ENCODE peak calls at places on chromosome 19, in six cellular contexts. C, A, I, S, U and M are unnamed samples. For H3K4me1, the result is how much of the 10 kb centered on the place peaks cover.

GRCh38 chr19:39968789-39969188 is 2.2 kb upstream of the PSMC4 start:
- DNase-seq in C (no peak), S (no peak), U (no peak), A (no peak), I (no peak), M (peak)

GRCh38 chr19:15563931-15564330 is 51.1 kb upstream of the CYP4F8 start:
- DNase-seq in S (no peak), U (no peak), C (no peak), I (no peak), A (no peak), M (no peak)

GRCh38 chr19:18460313-18460712 is 22.4 kb upstream of the ISYNA1 start:
- DNase-seq in A (peak), S (peak), U (peak), I (peak), C (no peak), M (no peak)

GRCh38 chr19:13864223-13864512 is 12.8 kb upstream of the NANOS3 start:
- DNase-seq in U (no peak), I (no peak), A (no peak), C (no peak), S (no peak), M (no peak)

GRCh38 chr19:18415177-18415867 is 3.9 kb upstream of the SSBP4 start:
- DNase-seq in C (no peak), U (peak), S (peak), A (peak), I (peak), M (no peak)

GRCh38 chr19:35451278-35452096 is 3.4 kb downstream of the FFAR2 start:
- DNase-seq in A (no peak), S (no peak), I (no peak), U (no peak), C (no peak), M (no peak)

GRCh38 chr19:29674374-29675119 is 9.3 kb downstream of the PLEKHF1 start:
- DNase-seq in S (no peak), I (no peak), C (no peak), U (no peak), A (no peak), M (no peak)

GRCh38 chr19:2345076-2345475 is 15.0 kb upstream of the TMPRSS9 start:
- DNase-seq in C (no peak), A (no peak), S (no peak), U (no peak), I (no peak), M (no peak)

GRCh38 chr19:15260939-15261338 is 28.7 kb upstream of the EPHX3 start:
- DNase-seq in I (no peak), C (no peak), S (no peak), U (no peak), A (no peak), M (no peak)

GRCh38 chr19:55247621-55248099 is 11.2 kb downstream of the PPP6R1 start:
- DNase-seq in A (peak), I (peak), C (no peak), U (no peak), S (no peak), M (no peak)

GRCh38 chr19:43625918-43626579 is 6.6 kb upstream of the ZNF428 start:
- DNase-seq in S (no peak), C (no peak), A (no peak), I (no peak), U (no peak), M (no peak)

GRCh38 chr19:19562665-19563347 is 24.7 kb downstream of the CILP2 start:
- DNase-seq in S (no peak), U (no peak), A (no peak), C (no peak), I (no peak), M (no peak)

GRCh38 chr19:23764781-23765180 is 6.1 kb upstream of the ZNF681 start:
- DNase-seq in U (no peak), I (no peak), S (no peak), A (no peak), C (no peak), M (no peak)

GRCh38 chr19:23766951-23767350 is 8.3 kb upstream of the ZNF681 start:
- DNase-seq in S (no peak), U (no peak), C (no peak), I (no peak), A (no peak), M (no peak)

GRCh38 chr19:23758187-23759074 is at the start of gene ZNF681:
- DNase-seq in U (peak), C (no peak), A (peak), S (peak), I (peak), M (peak)

GRCh38 chr19:23762884-23763711 is 4.4 kb upstream of the ZNF681 start:
- DNase-seq in A (peak), S (peak), C (no peak), I (peak), U (peak), M (peak)

DNA sequence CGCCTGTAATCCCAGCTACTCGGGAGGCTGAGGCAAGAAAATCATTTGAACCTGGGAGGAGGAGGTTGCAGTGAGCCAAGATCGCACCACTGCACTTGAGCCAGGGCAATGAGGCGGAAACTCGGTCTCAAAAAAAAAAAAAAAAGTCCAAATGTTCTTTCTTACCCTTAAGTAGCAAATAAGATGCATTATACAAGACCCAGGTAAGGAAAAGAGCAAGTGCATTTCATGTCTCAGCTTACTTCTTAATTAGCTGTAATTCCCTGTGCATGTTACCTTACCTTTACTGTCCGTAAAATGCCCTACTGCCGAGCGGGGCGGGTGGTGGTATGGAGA is 3.8 kb upstream of the ZNF681 start:
- DNase-seq in U (no peak), I (no peak), A (no peak), C (no peak), S (no peak), M (no peak)
- H3K4me3 ChIP-seq in U (peak), I (no peak), A (peak), C (no peak), S (peak), M (no peak)

DNA sequence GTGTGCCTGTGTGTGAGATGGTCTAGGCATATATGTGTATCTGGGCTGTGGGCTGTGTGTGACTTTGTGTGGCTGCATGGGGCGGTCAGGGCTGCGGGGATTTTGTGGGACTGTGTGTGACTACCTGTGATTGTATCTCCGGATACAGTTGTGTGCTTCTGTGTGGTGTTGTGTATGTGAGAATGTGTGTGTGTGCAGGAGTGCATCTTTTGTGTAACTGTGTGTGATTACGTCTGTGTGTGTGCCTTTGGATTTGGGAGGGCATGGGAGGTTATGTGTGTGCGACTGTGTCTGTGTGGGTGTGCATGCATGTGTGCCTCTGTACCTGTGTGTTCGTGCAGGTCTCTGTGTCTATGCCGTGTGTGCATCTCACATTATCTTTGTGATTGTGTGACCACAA is 7.4 kb downstream of the EHD2 start:
- DNase-seq in S (no peak), C (no peak), A (no peak), I (no peak), U (no peak), M (no peak)
- TF ChIP-seq POLR2A in S (no peak), C (no peak), A (no peak), I (no peak), U (no peak), M (no peak)

DNA sequence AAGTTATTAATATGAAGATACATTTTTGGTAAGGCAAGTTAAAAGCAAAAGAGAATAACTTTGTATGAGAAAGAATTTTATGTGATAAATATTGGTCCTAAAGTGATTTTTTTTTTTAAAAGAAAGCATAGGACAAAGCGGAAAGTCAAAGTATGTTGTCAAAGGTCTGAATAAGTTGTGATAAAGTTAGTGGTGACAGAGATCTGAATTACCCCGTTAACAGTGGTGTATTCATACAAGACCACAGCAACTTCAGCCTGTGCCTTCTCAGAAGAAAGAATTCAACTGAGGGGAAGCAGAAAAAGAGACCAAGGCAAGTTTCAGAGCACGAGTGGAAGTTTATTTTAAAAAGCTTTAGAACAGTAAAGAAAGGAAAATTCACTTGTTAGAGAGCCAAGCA is 19.0 kb upstream of the ZNF566 start:
- DNase-seq in U (no peak), S (no peak), I (no peak), C (no peak), A (no peak), M (no peak)
- H3K4me1 ChIP-seq in U (under half), S (under half), I (under half), C (under half), A (under half), M (under half)

GRCh38 chr19:16891696-16892382 is 3.0 kb downstream of the F2RL3 start:
- DNase-seq in U (peak), C (no peak), I (no peak), A (no peak), S (no peak), M (no peak)

GRCh38 chr19:16889429-16889882 is 657 bp downstream of the F2RL3 start:
- DNase-seq in I (no peak), C (no peak), A (peak), U (peak), S (peak), M (peak)

GRCh38 chr19:16888629-16889371 is at the start of gene F2RL3:
- DNase-seq in A (peak), U (peak), I (peak), S (peak), C (no peak), M (peak)

GRCh38 chr19:16890461-16891184 is 1.8 kb downstream of the F2RL3 start:
- DNase-seq in C (no peak), S (no peak), U (no peak), I (no peak), A (no peak), M (no peak)

GRCh38 chr19:16889883-16890460 is 1.2 kb downstream of the F2RL3 start:
- DNase-seq in I (no peak), U (no peak), C (no peak), A (no peak), S (no peak), M (no peak)
- H3K4me3 ChIP-seq in I (no peak), U (no peak), C (no peak), A (no peak), S (no peak), M (no peak)

GRCh38 chr19:49150944-49151243 is 4.3 kb downstream of the HRC start:
- DNase-seq in A (no peak), S (no peak), I (no peak), C (no peak), U (no peak), M (peak)

GRCh38 chr19:49148784-49149651 is 6.2 kb downstream of the HRC start:
- DNase-seq in I (peak), C (peak), S (peak), A (peak), U (peak), M (peak)

GRCh38 chr19:49149652-49150105 is 5.5 kb downstream of the HRC start:
- DNase-seq in S (peak), C (peak), A (peak), I (peak), U (peak), M (peak)

GRCh38 chr19:49151339-49152217 is 3.6 kb downstream of the HRC start:
- DNase-seq in C (peak), S (peak), U (peak), A (peak), I (peak), M (peak)

DNA sequence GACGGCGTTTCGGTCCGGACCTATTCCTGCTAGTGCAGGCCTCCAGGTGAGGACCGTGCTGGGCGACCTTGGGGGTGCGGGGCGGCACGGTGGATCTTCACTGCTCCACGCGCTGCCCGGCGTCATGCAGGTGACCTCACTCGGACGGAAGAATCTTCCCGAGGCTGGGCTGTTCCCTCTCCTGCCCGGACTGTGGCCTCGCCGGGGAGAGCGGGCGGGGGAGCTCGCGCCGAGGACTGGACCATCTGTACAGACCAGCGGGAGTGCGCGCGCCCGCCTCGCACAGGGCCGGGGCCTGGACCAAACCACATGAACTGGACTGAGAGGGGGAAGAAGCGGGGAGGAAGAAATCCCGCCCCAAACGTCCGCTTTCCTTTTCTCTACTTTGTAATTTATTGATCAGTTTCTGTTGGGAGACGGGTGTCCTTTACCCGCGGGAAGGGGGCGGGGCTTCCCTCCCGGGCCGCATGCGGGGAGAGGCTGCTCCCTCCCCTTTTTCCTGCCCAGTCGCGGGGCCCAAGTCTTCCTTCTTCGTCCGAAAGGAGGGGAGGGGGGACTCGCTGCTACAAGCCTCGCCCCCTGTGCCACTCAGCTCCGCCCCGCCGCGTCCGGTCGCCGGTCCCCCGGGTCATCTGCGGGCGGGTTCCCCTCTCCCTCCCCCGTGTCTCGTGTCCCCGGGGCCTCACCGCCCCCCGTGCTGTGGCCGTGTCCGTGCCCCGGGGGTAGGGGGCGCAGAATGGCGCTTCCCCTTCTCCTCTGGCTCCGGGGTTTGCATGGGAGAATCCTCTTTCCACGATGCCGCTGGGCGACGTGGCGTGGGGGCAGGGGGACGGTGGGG is 4.9 kb downstream of the HRC start:
- DNase-seq in A (peak), S (peak), U (peak), C (peak), I (peak), M (peak)
- TF ChIP-seq POLR2A in A (peak), S (peak), U (no peak), C (peak), I (peak), M (peak)

DNA sequence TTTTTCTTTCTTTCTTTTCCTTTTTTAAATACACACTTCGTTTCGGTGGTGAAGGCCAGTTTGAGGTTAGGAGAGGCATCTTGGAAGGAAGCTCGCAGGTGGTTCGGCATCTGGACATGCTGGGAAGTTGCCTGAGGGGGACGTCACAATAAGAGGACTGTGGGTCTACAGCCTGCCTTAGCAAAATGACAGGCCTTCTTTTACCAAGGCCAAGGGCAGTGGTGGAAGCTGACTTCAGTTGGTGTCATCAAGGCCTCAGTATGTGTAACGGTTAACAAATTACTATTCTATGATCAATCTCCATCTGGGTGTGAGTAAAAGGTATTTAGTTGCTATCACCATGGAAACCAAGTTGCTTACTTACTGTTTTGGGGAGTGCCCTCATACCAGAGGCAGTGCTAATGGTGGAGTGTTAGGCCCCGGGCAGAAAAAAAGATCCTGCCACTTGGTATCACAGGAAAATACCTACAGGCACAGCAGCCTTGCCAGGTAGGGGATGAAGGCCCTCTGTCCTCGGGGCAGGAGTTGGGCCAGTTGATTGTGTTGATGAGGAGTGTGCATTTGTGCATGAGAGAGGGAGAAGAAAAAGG is 10.3 kb downstream of the ACTN4 start:
- DNase-seq in A (no peak), C (peak), U (no peak), S (no peak), I (no peak), M (peak)
- H3K4me1 ChIP-seq in A (half or more), C (half or more), U (half or more), S (half or more), I (half or more), M (half or more)

GRCh38 chr19:51417107-51417806 is at the start of gene SIGLEC10:
- DNase-seq in U (no peak), A (peak), S (peak), C (no peak), I (peak), M (no peak)

GRCh38 chr19:51421229-51422052 is 4.0 kb upstream of the SIGLEC10 start:
- DNase-seq in C (no peak), A (no peak), U (no peak), I (no peak), S (no peak), M (no peak)

GRCh38 chr19:51418707-51419106 is 1.3 kb upstream of the SIGLEC10 start:
- DNase-seq in U (no peak), I (no peak), A (no peak), S (no peak), C (no peak), M (no peak)

GRCh38 chr19:51415187-51415586 is 2.3 kb downstream of the SIGLEC10 start:
- DNase-seq in A (no peak), S (no peak), U (no peak), C (no peak), I (no peak), M (no peak)

GRCh38 chr19:51417807-51418152 is 338 bp upstream of the SIGLEC10 start:
- DNase-seq in S (no peak), C (no peak), U (no peak), A (no peak), I (no peak), M (no peak)
- H3K4me3 ChIP-seq in S (no peak), C (no peak), U (no peak), A (no peak), I (no peak), M (no peak)

GRCh38 chr19:57351867-57352266 is 796 bp downstream of the ZNF304 start:
- DNase-seq in C (no peak), A (no peak), I (no peak), U (no peak), S (no peak), M (no peak)

GRCh38 chr19:57348136-57348535 is 2.9 kb upstream of the ZNF304 start:
- DNase-seq in U (no peak), I (no peak), A (no peak), S (no peak), C (no peak), M (no peak)

GRCh38 chr19:57355916-57356315 is 4.8 kb downstream of the ZNF304 start:
- DNase-seq in U (no peak), I (no peak), C (no peak), A (no peak), S (no peak), M (no peak)

GRCh38 chr19:57350877-57351805 is at the start of gene ZNF304:
- DNase-seq in S (peak), U (peak), C (peak), A (peak), I (peak), M (peak)
- TF ChIP-seq POLR2A in S (no peak), U (no peak), C (no peak), A (peak), I (no peak), M (no peak)

DNA sequence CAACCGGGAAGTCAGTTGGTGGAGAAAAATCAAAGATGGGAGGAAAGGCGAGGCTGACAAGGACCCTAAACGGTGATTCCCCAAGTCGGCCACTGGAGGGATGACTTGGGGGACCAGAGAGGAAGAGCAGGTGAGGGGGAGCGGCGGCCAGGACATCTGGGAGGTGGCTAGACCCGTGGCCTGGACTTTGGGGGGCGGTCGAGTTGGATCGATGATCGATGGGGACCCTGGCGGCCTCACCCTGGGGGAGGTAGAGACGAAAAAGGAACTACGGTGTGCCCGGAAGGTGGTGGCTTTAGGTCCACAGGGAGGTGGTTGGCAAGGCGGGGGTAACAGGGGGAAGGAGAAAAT is 7.6 kb upstream of the CIRBP start:
- DNase-seq in S (no peak), U (no peak), C (no peak), A (no peak), I (peak), M (no peak)
- H3K4me1 ChIP-seq in S (half or more), U (half or more), C (half or more), A (half or more), I (half or more), M (under half)

DNA sequence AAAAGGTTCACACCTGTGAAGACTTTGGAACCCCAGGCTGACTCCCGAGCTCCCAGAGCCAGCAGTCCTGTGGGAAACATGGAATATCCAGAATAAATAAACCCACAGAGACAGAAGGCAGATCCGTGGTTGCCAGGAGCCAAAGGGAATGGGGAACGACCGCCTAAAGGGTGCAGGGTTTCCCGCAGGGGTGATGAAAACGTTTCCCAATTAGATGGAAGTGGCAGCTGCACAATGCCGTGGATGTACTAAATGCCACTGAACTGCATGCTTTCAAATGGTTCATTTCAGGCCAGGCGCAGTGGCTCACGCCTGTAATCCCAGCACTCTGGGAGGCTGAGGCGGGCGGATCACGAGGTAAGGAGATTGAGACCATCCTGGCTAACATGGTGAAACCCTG is 23.4 kb upstream of the DPRX start:
- DNase-seq in C (no peak), I (no peak), U (no peak), A (no peak), S (no peak), M (no peak)
- H3K4me3 ChIP-seq in C (no peak), I (no peak), U (no peak), A (no peak), S (no peak), M (no peak)